ENCODE peak calls at places on chromosomes 16 and 17, in five cellular contexts. O is breast epithelium; S is pancreas; Q is thoracic aorta; T is CD4-positive, alpha-beta memory T cell. E is an unnamed sample. For H3K4me1, the result is how much of the 10 kb centered on the place peaks cover.

GRCh38 chr17:17698869-17699351 is 17.7 kb downstream of the RAI1 start:
- DNase-seq in T (no peak), S (no peak), O (no peak), Q (no peak), E (no peak)

GRCh38 chr16:70750893-70751467 is 50.0 kb downstream of the VAC14 start:
- DNase-seq in T (no peak), S (peak), O (peak), Q (peak), E (no peak)

GRCh38 chr17:42236760-42237159 is 39.4 kb downstream of the STAT5B start:
- DNase-seq in Q (no peak), O (no peak), T (no peak), S (no peak), E (no peak)

GRCh38 chr16:12498077-12498476 is 305.6 kb downstream of the CPPED1 start:
- DNase-seq in Q (no peak), O (no peak), S (no peak), T (no peak), E (no peak)

GRCh38 chr17:77382356-77382911 is 241.7 kb downstream of the SEC14L1 start:
- DNase-seq in O (no peak), Q (no peak), S (peak), T (peak), E (no peak)

GRCh38 chr17:50764860-50765259 is 2.5 kb downstream of the ANKRD40CL start:
- DNase-seq in O (no peak), S (no peak), Q (no peak), T (no peak), E (no peak)

GRCh38 chr17:21194210-21194609 is 19.8 kb downstream of the TMEM11 start:
- DNase-seq in Q (no peak), S (no peak), T (no peak), O (no peak), E (no peak)

GRCh38 chr17:78374189-78374588 is 4.3 kb upstream of the PGS1 start:
- DNase-seq in O (no peak), S (no peak), Q (no peak), T (no peak), E (no peak)

GRCh38 chr17:42120161-42121065 is 754 bp downstream of the KAT2A start:
- DNase-seq in S (peak), T (no peak), O (no peak), Q (no peak), E (no peak)

GRCh38 chr17:68200689-68201424 is 47.0 kb upstream of the AMZ2 start:
- DNase-seq in S (peak), O (peak), Q (no peak), T (peak), E (peak)

GRCh38 chr17:61247438-61247837 is 152.2 kb upstream of the TBX2 start:
- DNase-seq in T (no peak), O (peak), Q (no peak), S (no peak), E (no peak)

GRCh38 chr17:73801455-73802100 is 157.3 kb upstream of the SDK2 start:
- DNase-seq in Q (no peak), T (no peak), S (no peak), O (no peak), E (no peak)

GRCh38 chr16:48384305-48384981 is 770 bp downstream of the SIAH1 start:
- DNase-seq in O (peak), Q (no peak), T (peak), S (peak), E (peak)

GRCh38 chr16:83110221-83110768 is 483.5 kb downstream of the CDH13 start:
- DNase-seq in Q (no peak), O (no peak), S (no peak), T (no peak), E (no peak)

DNA sequence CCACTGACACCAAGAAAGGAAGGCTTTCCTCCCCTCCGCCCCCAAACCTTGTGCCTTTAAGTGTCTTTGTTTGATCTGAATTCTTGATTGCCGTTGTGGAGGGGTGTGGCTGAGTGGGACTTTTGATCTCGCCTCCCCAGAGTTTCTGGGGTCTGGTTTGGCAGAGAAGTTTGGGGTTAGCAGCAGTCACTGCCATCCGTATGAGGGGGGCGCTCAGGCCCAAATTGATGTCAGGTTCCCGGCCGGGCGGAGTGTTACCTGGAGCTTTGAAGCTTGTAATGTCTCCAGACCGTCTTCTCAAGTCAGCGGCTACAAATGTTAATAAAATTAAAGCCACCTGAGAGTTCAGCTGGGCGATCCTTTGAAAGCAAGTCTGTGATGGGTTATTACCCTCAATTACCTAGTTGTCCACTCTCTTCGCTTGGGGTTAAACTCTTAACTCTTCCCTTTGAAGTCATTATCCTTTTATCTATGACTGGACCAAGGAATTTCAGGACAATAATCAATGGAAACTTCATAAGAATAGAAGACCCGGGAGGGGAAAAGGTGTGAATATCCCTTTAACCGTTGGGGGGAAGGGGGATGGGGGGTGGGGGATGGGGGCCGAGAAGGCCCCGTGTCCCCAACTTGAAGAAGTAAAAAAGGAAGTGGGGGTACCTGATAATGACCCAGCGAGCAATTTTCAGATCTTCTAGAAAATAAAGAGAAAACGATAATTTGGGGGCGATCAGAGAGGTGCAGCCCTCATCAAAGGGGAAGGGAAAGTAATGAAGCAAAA is 31.8 kb upstream of the AXIN2 start:
- DNase-seq in S (no peak), O (no peak), Q (no peak), T (no peak), E (no peak)
- H3K4me3 ChIP-seq in S (no peak), O (no peak), Q (no peak), T (no peak), E (no peak)

DNA sequence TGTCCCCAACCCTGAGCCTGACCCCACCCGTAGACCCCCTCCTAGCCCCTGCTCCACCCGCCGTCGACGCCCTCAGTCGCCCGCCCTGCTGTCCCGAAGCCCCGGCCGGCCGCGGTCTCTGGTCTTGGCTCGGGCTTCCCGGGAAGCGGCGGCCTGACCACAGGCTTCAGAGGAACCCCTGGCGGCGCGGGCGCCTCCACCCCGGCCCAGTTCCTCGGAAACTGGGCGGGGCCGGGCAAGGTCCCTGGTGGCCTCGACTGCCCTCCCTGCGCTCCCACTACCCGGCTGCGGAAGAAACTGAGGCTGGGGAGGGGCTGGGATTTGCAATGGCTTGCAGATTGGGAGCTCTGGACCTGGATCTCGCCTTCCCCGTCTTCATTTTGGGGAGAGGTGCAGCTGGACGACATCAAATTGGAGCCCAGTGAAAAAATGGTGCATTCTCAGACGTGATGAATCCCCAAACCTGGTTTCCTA is 690 bp upstream of the SOCS1 start:
- DNase-seq in S (no peak), O (no peak), Q (no peak), T (no peak), E (no peak)
- H3K4me1 ChIP-seq in S (under half), O (under half), Q (under half), T (half or more), E (under half)

GRCh38 chr17:82081966-82082365 is 16.1 kb downstream of the FASN start:
- DNase-seq in Q (no peak), O (no peak), S (peak), T (no peak), E (no peak)

GRCh38 chr17:82081546-82081945 is 15.9 kb upstream of the DUS1L start:
- DNase-seq in Q (no peak), T (no peak), S (no peak), O (no peak), E (no peak)

GRCh38 chr17:82080048-82080788 is 14.6 kb upstream of the DUS1L start:
- DNase-seq in O (no peak), T (no peak), S (peak), Q (no peak), E (no peak)

GRCh38 chr17:82082456-82082855 is 15.6 kb downstream of the FASN start:
- DNase-seq in O (no peak), Q (no peak), T (no peak), S (peak), E (no peak)

DNA sequence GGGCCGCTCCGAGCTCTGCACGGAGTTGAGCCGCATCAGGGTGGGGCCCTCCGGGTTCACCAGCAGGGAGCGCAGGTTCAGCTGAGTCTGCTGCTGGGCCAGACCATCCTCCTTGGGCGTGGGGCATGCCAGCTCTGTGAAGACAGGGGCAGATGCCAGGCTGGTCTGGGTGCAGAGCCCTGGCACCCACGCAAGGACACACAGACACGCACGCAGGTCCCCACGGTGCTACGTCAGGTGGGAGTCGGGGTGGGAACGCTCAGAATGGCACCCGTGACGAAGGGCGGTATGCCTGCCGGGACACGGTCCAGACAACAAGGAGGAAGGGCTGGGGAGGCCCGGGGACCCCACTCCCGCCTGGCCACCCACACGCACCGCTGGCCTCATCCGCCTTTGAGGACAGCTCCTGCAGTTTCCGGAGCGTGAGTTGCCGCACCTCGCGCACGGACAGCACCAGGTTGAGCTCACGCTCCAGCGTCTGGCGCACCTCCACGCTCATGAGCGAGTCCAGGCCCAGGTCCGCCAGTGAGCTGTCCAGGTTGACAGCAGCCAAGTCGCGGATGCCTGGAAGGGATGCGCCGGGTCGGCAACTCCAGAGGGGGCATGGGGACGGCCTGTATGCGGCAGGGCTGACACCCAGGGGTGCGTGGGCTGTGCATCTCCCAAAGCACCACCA is 15.3 kb upstream of the DUS1L start:
- DNase-seq in S (peak), T (no peak), O (no peak), Q (no peak), E (no peak)
- H3K4me3 ChIP-seq in S (no peak), T (no peak), O (no peak), Q (no peak), E (no peak)

GRCh38 chr16:68285683-68286082 is 21.4 kb downstream of the SLC7A6 start:
- DNase-seq in Q (no peak), O (no peak), T (no peak), S (no peak), E (no peak)
- H3K4me1 ChIP-seq in Q (under half), O (under half), T (half or more), S (under half), E (half or more)

DNA sequence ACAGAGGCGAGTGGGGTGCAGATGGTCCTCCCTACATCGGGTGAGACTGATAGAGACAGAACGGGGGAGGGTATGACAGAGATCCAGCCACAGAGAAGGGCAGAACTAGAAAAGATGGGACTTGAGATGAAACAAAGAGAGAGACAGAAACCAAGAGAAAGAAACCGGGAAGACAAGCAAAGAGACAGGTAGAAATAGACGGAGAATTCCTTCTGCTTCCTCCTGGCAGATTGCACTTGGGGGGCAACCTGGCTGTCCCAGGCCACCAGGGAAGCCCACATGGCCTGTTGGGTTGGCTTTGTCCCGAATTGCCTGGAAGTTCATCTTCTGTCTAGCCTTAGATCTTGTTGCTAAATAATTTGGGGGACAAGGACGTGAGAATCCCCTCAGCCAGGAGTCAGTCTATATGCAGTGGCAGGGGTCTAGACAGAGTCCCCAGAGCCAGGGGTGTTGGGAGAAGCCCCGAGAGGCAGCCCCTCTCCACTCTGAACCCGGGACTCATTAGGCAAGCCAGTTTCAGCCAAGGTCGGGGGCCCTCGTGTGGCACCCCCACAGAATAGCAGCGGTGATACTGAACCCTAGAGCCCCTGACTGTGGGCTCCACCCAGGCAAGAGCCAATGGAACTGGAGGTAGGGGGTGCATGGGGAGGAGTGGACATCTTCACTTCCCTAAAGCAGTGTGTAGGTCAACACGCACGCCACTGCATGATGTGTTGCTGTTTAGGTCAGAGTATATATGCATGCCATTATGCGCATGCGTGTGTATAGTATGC is 626 bp upstream of the TSPOAP1 start:
- DNase-seq in S (no peak), Q (no peak), O (no peak), T (peak), E (peak)
- H3K4me3 ChIP-seq in S (no peak), Q (peak), O (peak), T (peak), E (peak)

GRCh38 chr16:68397710-68398171 is 50.6 kb downstream of the SMPD3 start:
- DNase-seq in Q (no peak), T (no peak), S (no peak), O (no peak), E (no peak)

GRCh38 chr16:68400924-68401460 is 47.3 kb downstream of the SMPD3 start:
- DNase-seq in S (no peak), T (peak), Q (no peak), O (no peak), E (no peak)

GRCh38 chr16:68400083-68400923 is 48.0 kb downstream of the SMPD3 start:
- DNase-seq in O (no peak), T (no peak), S (no peak), Q (no peak), E (no peak)

GRCh38 chr16:68401871-68402747 is 46.2 kb downstream of the SMPD3 start:
- DNase-seq in T (no peak), S (no peak), O (no peak), Q (no peak), E (no peak)

DNA sequence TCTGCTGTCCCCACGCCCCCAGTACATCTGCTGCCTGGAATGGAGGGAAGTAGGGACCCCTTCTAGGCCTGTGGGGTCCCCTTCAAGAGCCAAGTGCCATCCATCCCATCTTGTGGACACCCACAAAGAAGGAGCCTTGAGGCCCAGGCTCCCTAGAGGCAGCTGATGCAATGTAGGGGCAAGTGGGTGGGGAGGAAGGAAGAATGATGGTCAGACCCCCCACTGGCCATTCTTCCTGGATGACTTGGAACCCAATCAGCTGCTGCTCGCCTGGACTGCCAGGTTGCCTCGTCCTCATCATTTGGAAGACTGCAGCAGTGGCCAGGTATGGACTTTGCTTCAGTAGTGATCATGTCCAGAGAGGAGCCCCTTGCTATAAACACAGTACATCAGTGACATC is 48.9 kb downstream of the SMPD3 start:
- DNase-seq in S (no peak), Q (no peak), O (no peak), T (no peak), E (no peak)
- H3K4me1 ChIP-seq in S (under half), Q (under half), O (under half), T (under half), E (under half)

E was measured in effector memory CD4-positive, alpha-beta T cell.